ENCODE peak calls at places on chromosomes 11 and 22, in eight cellular contexts. One of them, this sample, is unnamed.

GRCh38 chr11:660681-661444 is 23.8 kb downstream of the DRD4 start:
- DNase-seq in astrocyte: no peak
- DNase-seq in pancreas: no peak
- DNase-seq in tibial nerve: no peak
- DNase-seq in ovary: no peak
- DNase-seq in fibroblast of the aortic adventitia: no peak
- DNase-seq in GM23338: no peak
- DNase-seq in psoas muscle: no peak
- DNase-seq in this sample: no peak

GRCh38 chr11:65716774-65717405 is 3.7 kb downstream of the RNASEH2C start:
- DNase-seq in fibroblast of the aortic adventitia: no peak
- DNase-seq in astrocyte: no peak
- DNase-seq in psoas muscle: no peak
- DNase-seq in GM23338: no peak
- DNase-seq in tibial nerve: no peak
- DNase-seq in ovary: no peak
- DNase-seq in pancreas: no peak
- DNase-seq in this sample: no peak

GRCh38 chr22:29270475-29271271 is 2.6 kb downstream of the EWSR1 start:
- DNase-seq in GM23338: no peak
- DNase-seq in astrocyte: peak
- DNase-seq in fibroblast of the aortic adventitia: peak
- DNase-seq in psoas muscle: no peak
- DNase-seq in ovary: no peak
- DNase-seq in tibial nerve: no peak
- DNase-seq in pancreas: no peak
- DNase-seq in this sample: no peak

GRCh38 chr11:73597340-73597955 is 464 bp downstream of the FAM168A start:
- DNase-seq in astrocyte: no peak
- DNase-seq in pancreas: no peak
- DNase-seq in psoas muscle: no peak
- DNase-seq in ovary: no peak
- DNase-seq in GM23338: peak
- DNase-seq in fibroblast of the aortic adventitia: no peak
- DNase-seq in tibial nerve: no peak
- DNase-seq in this sample: no peak

GRCh38 chr22:41598891-41599635 is 9.4 kb upstream of the PMM1 start:
- DNase-seq in psoas muscle: no peak
- DNase-seq in ovary: no peak
- DNase-seq in GM23338: no peak
- DNase-seq in fibroblast of the aortic adventitia: no peak
- DNase-seq in astrocyte: no peak
- DNase-seq in pancreas: no peak
- DNase-seq in tibial nerve: no peak
- DNase-seq in this sample: no peak

GRCh38 chr22:35961480-35961902 is 67.1 kb downstream of the RBFOX2 start:
- DNase-seq in psoas muscle: peak
- DNase-seq in tibial nerve: no peak
- DNase-seq in fibroblast of the aortic adventitia: peak
- DNase-seq in ovary: peak
- DNase-seq in GM23338: peak
- DNase-seq in pancreas: peak
- DNase-seq in astrocyte: peak
- DNase-seq in this sample: no peak

GRCh38 chr11:64347171-64347867 is 7.3 kb downstream of the CCDC88B start:
- DNase-seq in GM23338: no peak
- DNase-seq in psoas muscle: no peak
- DNase-seq in fibroblast of the aortic adventitia: no peak
- DNase-seq in astrocyte: no peak
- DNase-seq in pancreas: no peak
- DNase-seq in ovary: no peak
- DNase-seq in tibial nerve: no peak
- DNase-seq in this sample: no peak

GRCh38 chr22:48719978-48720661 is 1107.6 kb downstream of the BRD1 start:
- DNase-seq in fibroblast of the aortic adventitia: no peak
- DNase-seq in psoas muscle: no peak
- DNase-seq in GM23338: peak
- DNase-seq in tibial nerve: no peak
- DNase-seq in astrocyte: no peak
- DNase-seq in pancreas: no peak
- DNase-seq in ovary: no peak
- DNase-seq in this sample: no peak

GRCh38 chr22:25236417-25236816 is 17.0 kb downstream of the CRYBB2 start:
- DNase-seq in ovary: no peak
- DNase-seq in astrocyte: no peak
- DNase-seq in tibial nerve: no peak
- DNase-seq in fibroblast of the aortic adventitia: no peak
- DNase-seq in pancreas: no peak
- DNase-seq in psoas muscle: no peak
- DNase-seq in GM23338: no peak
- DNase-seq in this sample: no peak

GRCh38 chr11:99352642-99353041 is 331.9 kb downstream of the CNTN5 start:
- DNase-seq in astrocyte: no peak
- DNase-seq in psoas muscle: no peak
- DNase-seq in pancreas: no peak
- DNase-seq in tibial nerve: no peak
- DNase-seq in GM23338: no peak
- DNase-seq in fibroblast of the aortic adventitia: no peak
- DNase-seq in ovary: no peak
- DNase-seq in this sample: no peak

GRCh38 chr11:16034074-16034473 is 322.3 kb downstream of the SOX6 start:
- DNase-seq in psoas muscle: no peak
- DNase-seq in GM23338: no peak
- DNase-seq in fibroblast of the aortic adventitia: no peak
- DNase-seq in pancreas: no peak
- DNase-seq in astrocyte: no peak
- DNase-seq in tibial nerve: no peak
- DNase-seq in ovary: no peak
- DNase-seq in this sample: no peak

GRCh38 chr22:48404004-48404403 is 1423.7 kb downstream of the BRD1 start:
- DNase-seq in pancreas: no peak
- DNase-seq in fibroblast of the aortic adventitia: no peak
- DNase-seq in tibial nerve: no peak
- DNase-seq in astrocyte: no peak
- DNase-seq in ovary: no peak
- DNase-seq in GM23338: no peak
- DNase-seq in psoas muscle: no peak
- DNase-seq in this sample: no peak

GRCh38 chr11:114606003-114606801 is 10.6 kb upstream of the NXPE4 start:
- DNase-seq in fibroblast of the aortic adventitia: peak
- DNase-seq in ovary: no peak
- DNase-seq in pancreas: no peak
- DNase-seq in astrocyte: no peak
- DNase-seq in tibial nerve: no peak
- DNase-seq in psoas muscle: no peak
- DNase-seq in GM23338: no peak
- DNase-seq in this sample: no peak

GRCh38 chr11:68610452-68611116 is 73.8 kb upstream of the GAL start:
- DNase-seq in pancreas: no peak
- DNase-seq in GM23338: peak
- DNase-seq in tibial nerve: no peak
- DNase-seq in ovary: no peak
- DNase-seq in psoas muscle: no peak
- DNase-seq in astrocyte: no peak
- DNase-seq in fibroblast of the aortic adventitia: peak
- DNase-seq in this sample: no peak

DNA sequence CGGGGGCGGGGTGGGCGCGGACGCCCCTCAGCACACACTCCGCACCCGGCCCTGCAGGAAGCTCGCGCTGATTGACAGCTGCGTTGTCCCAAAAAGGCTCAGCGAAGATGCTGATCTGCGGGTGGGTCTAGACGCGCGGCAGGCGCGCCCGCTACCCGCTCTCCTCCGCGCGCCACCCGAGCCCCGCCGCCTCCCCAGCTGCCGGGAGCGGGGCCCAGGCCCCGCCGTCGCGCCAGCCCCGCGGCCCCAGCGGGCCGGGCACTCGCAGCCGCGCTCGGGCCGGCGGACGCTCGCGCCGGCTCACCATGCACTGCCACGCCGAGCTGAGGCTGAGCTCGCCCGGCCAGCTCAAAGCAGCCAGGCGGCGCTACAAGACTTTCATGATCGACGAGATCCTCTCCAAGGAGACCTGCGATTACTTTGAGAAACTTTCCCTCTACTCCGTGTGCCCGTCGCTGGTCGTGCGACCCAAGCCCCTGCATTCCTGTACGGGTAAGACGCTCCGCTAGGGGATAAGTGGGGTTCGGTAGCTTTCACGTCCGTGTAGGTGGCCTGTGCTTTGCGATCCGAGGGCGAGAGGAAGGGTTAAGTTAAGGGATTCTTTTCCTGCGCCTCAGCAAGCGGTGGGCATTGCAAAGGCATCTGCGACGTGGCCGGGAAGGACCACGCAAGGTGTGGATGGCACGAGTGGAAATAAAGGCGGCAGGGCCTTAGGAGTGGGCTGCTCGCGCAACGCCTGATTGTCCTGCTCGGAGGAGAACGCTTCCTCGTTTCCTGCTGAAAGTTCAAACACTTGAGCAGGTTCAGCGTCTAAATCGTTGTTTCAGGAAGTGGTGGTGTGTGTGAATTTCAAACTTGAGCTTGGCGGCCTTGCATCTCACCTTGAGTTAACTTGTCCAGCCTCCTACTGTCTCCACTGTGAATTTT is at the start of gene BARX2:
- DNase-seq in astrocyte: peak
- DNase-seq in GM23338: peak
- DNase-seq in pancreas: peak
- DNase-seq in tibial nerve: no peak
- DNase-seq in fibroblast of the aortic adventitia: peak
- DNase-seq in ovary: no peak
- DNase-seq in psoas muscle: no peak
- DNase-seq in this sample: no peak
- H3K4me3 ChIP-seq in astrocyte: peak
- H3K4me3 ChIP-seq in GM23338: peak
- H3K4me3 ChIP-seq in pancreas: peak
- H3K4me3 ChIP-seq in tibial nerve: no peak
- H3K4me3 ChIP-seq in fibroblast of the aortic adventitia: no peak
- H3K4me3 ChIP-seq in ovary: peak
- H3K4me3 ChIP-seq in psoas muscle: peak
- H3K4me3 ChIP-seq in this sample: no peak

GRCh38 chr22:46897246-46897623 is 134.8 kb downstream of the TBC1D22A start:
- DNase-seq in tibial nerve: no peak
- DNase-seq in psoas muscle: no peak
- DNase-seq in ovary: no peak
- DNase-seq in pancreas: no peak
- DNase-seq in astrocyte: no peak
- DNase-seq in fibroblast of the aortic adventitia: no peak
- DNase-seq in GM23338: no peak
- DNase-seq in this sample: no peak
- TF ChIP-seq CTCF in tibial nerve: no peak
- TF ChIP-seq CTCF in psoas muscle: no peak
- TF ChIP-seq CTCF in ovary: no peak
- TF ChIP-seq CTCF in pancreas: no peak
- TF ChIP-seq CTCF in astrocyte: no peak
- TF ChIP-seq CTCF in fibroblast of the aortic adventitia: no peak
- TF ChIP-seq CTCF in GM23338: no peak
- TF ChIP-seq CTCF in this sample: no peak

GRCh38 chr11:11860103-11860979 is 18.6 kb downstream of the USP47 start:
- DNase-seq in fibroblast of the aortic adventitia: peak
- DNase-seq in tibial nerve: no peak
- DNase-seq in ovary: no peak
- DNase-seq in astrocyte: peak
- DNase-seq in pancreas: no peak
- DNase-seq in GM23338: no peak
- DNase-seq in psoas muscle: no peak
- DNase-seq in this sample: no peak

GRCh38 chr11:11856638-11857037 is 14.9 kb downstream of the USP47 start:
- DNase-seq in pancreas: no peak
- DNase-seq in psoas muscle: no peak
- DNase-seq in tibial nerve: no peak
- DNase-seq in astrocyte: peak
- DNase-seq in GM23338: no peak
- DNase-seq in fibroblast of the aortic adventitia: no peak
- DNase-seq in ovary: no peak
- DNase-seq in this sample: no peak

GRCh38 chr11:11862995-11863394 is 21.2 kb downstream of the USP47 start:
- DNase-seq in GM23338: no peak
- DNase-seq in astrocyte: no peak
- DNase-seq in tibial nerve: no peak
- DNase-seq in pancreas: no peak
- DNase-seq in ovary: no peak
- DNase-seq in psoas muscle: no peak
- DNase-seq in fibroblast of the aortic adventitia: no peak
- DNase-seq in this sample: no peak

DNA sequence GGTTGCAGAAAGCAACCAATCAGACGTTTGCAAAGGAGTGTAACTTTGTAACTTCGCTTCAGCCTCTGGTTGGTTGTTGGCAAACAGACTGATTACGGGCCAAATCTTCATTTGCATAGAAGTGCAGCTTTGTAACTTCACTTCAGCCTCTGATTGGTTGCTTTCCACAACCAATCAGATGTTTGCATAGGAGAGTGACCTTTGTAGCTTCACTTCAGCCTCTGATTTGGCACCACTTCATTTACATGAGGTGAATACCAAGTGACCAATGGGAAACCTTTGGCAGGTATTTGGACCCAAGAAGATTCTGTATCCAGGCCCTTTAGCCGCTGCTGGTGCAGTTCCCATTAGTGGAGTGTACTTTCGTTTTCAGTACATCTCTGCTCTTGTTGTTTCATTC is 16.0 kb downstream of the USP47 start:
- DNase-seq in psoas muscle: no peak
- DNase-seq in pancreas: no peak
- DNase-seq in ovary: no peak
- DNase-seq in astrocyte: no peak
- DNase-seq in fibroblast of the aortic adventitia: no peak
- DNase-seq in GM23338: peak
- DNase-seq in tibial nerve: no peak
- DNase-seq in this sample: no peak
- H3K4me3 ChIP-seq in psoas muscle: peak
- H3K4me3 ChIP-seq in pancreas: no peak
- H3K4me3 ChIP-seq in ovary: no peak
- H3K4me3 ChIP-seq in astrocyte: no peak
- H3K4me3 ChIP-seq in fibroblast of the aortic adventitia: no peak
- H3K4me3 ChIP-seq in GM23338: no peak
- H3K4me3 ChIP-seq in tibial nerve: no peak
- H3K4me3 ChIP-seq in this sample: no peak

GRCh38 chr22:19942886-19943664 is 1.5 kb upstream of the TXNRD2 start:
- DNase-seq in fibroblast of the aortic adventitia: peak
- DNase-seq in ovary: peak
- DNase-seq in astrocyte: peak
- DNase-seq in GM23338: no peak
- DNase-seq in pancreas: peak
- DNase-seq in tibial nerve: no peak
- DNase-seq in psoas muscle: no peak
- DNase-seq in this sample: no peak

GRCh38 chr22:19940536-19941364 is 822 bp upstream of the COMT start:
- DNase-seq in pancreas: no peak
- DNase-seq in tibial nerve: no peak
- DNase-seq in GM23338: no peak
- DNase-seq in psoas muscle: no peak
- DNase-seq in ovary: no peak
- DNase-seq in astrocyte: no peak
- DNase-seq in fibroblast of the aortic adventitia: no peak
- DNase-seq in this sample: no peak

GRCh38 chr22:19941365-19942070 is at the start of the genes COMT and TXNRD2:
- DNase-seq in pancreas: peak
- DNase-seq in GM23338: peak
- DNase-seq in psoas muscle: peak
- DNase-seq in tibial nerve: peak
- DNase-seq in fibroblast of the aortic adventitia: peak
- DNase-seq in astrocyte: no peak
- DNase-seq in ovary: peak
- DNase-seq in this sample: no peak

GRCh38 chr22:19942071-19942885 is 660 bp upstream of the TXNRD2 start:
- DNase-seq in ovary: no peak
- DNase-seq in pancreas: peak
- DNase-seq in fibroblast of the aortic adventitia: peak
- DNase-seq in psoas muscle: no peak
- DNase-seq in tibial nerve: no peak
- DNase-seq in astrocyte: peak
- DNase-seq in GM23338: no peak
- DNase-seq in this sample: no peak

GRCh38 chr22:19943665-19944026 is 2.0 kb upstream of the TXNRD2 start:
- DNase-seq in pancreas: no peak
- DNase-seq in fibroblast of the aortic adventitia: peak
- DNase-seq in psoas muscle: no peak
- DNase-seq in ovary: no peak
- DNase-seq in astrocyte: peak
- DNase-seq in GM23338: peak
- DNase-seq in tibial nerve: no peak
- DNase-seq in this sample: no peak
- TF ChIP-seq CTCF in pancreas: no peak
- TF ChIP-seq CTCF in fibroblast of the aortic adventitia: peak
- TF ChIP-seq CTCF in psoas muscle: peak
- TF ChIP-seq CTCF in ovary: no peak
- TF ChIP-seq CTCF in astrocyte: peak
- TF ChIP-seq CTCF in GM23338: no peak
- TF ChIP-seq CTCF in tibial nerve: peak
- TF ChIP-seq CTCF in this sample: peak